ENCODE peak calls at places on chromosomes 5 and 9, in seven cellular contexts. One of them, this sample, is unnamed.

GRCh38 chr5:77852514-77853352 is 76.6 kb upstream of the TBCA start:
- DNase-seq in mesendoderm: peak; percentile 73
- DNase-seq in effector memory CD4-positive, alpha-beta T cell: no peak
- DNase-seq in upper lobe of right lung: peak; percentile 70
- DNase-seq in mammary epithelial cell: peak; percentile 54
- DNase-seq in SK-N-SH: peak; percentile 87
- DNase-seq in aorta: peak; percentile 67
- DNase-seq in this sample: peak; percentile 85

GRCh38 chr5:83397658-83398057 is 73.9 kb upstream of the VCAN start:
- DNase-seq in mesendoderm: no peak
- DNase-seq in effector memory CD4-positive, alpha-beta T cell: no peak
- DNase-seq in mammary epithelial cell: no peak
- DNase-seq in SK-N-SH: no peak
- DNase-seq in upper lobe of right lung: no peak
- DNase-seq in aorta: no peak
- DNase-seq in this sample: no peak

GRCh38 chr5:175104682-175105081 is 339.3 kb downstream of the DRD1 start:
- DNase-seq in upper lobe of right lung: no peak
- DNase-seq in mammary epithelial cell: no peak
- DNase-seq in SK-N-SH: no peak
- DNase-seq in aorta: no peak
- DNase-seq in effector memory CD4-positive, alpha-beta T cell: no peak
- DNase-seq in mesendoderm: no peak
- DNase-seq in this sample: no peak

GRCh38 chr9:126093771-126094170 is 232.9 kb upstream of the MVB12B start:
- DNase-seq in mesendoderm: no peak
- DNase-seq in aorta: no peak
- DNase-seq in effector memory CD4-positive, alpha-beta T cell: no peak
- DNase-seq in SK-N-SH: no peak
- DNase-seq in mammary epithelial cell: no peak
- DNase-seq in upper lobe of right lung: no peak
- DNase-seq in this sample: no peak

GRCh38 chr9:79759460-79759859 is 187.7 kb downstream of the TLE4 start:
- DNase-seq in aorta: no peak
- DNase-seq in SK-N-SH: no peak
- DNase-seq in upper lobe of right lung: no peak
- DNase-seq in mammary epithelial cell: peak; percentile 73
- DNase-seq in mesendoderm: no peak
- DNase-seq in effector memory CD4-positive, alpha-beta T cell: no peak
- DNase-seq in this sample: no peak

GRCh38 chr5:150672237-150672883 is 11.3 kb downstream of the MYOZ3 start:
- DNase-seq in SK-N-SH: peak; percentile 83
- DNase-seq in mesendoderm: peak; percentile 93
- DNase-seq in aorta: peak; percentile 73
- DNase-seq in upper lobe of right lung: peak; percentile 75
- DNase-seq in mammary epithelial cell: peak; percentile 76
- DNase-seq in effector memory CD4-positive, alpha-beta T cell: no peak
- DNase-seq in this sample: peak; percentile 35

GRCh38 chr5:3126639-3127038 is 375.2 kb upstream of the IRX2 start:
- DNase-seq in upper lobe of right lung: no peak
- DNase-seq in mammary epithelial cell: no peak
- DNase-seq in SK-N-SH: no peak
- DNase-seq in aorta: no peak
- DNase-seq in mesendoderm: no peak
- DNase-seq in effector memory CD4-positive, alpha-beta T cell: no peak
- DNase-seq in this sample: no peak

GRCh38 chr9:35910613-35911488 is 1.6 kb downstream of the SPAAR start:
- DNase-seq in aorta: no peak
- DNase-seq in upper lobe of right lung: peak; percentile 69
- DNase-seq in mammary epithelial cell: peak; percentile 56
- DNase-seq in effector memory CD4-positive, alpha-beta T cell: no peak
- DNase-seq in SK-N-SH: no peak
- DNase-seq in mesendoderm: peak; percentile 57
- DNase-seq in this sample: peak; percentile 23

GRCh38 chr5:1209896-1210776 is 8.7 kb downstream of the SLC6A19 start:
- DNase-seq in aorta: peak; percentile 42
- DNase-seq in upper lobe of right lung: no peak
- DNase-seq in SK-N-SH: no peak
- DNase-seq in effector memory CD4-positive, alpha-beta T cell: no peak
- DNase-seq in mammary epithelial cell: no peak
- DNase-seq in mesendoderm: no peak
- DNase-seq in this sample: no peak

GRCh38 chr5:151086905-151087360 is 6.1 kb upstream of the TNIP1 start:
- DNase-seq in effector memory CD4-positive, alpha-beta T cell: peak; percentile 67
- DNase-seq in aorta: no peak
- DNase-seq in upper lobe of right lung: peak; percentile 65
- DNase-seq in SK-N-SH: no peak
- DNase-seq in mesendoderm: no peak
- DNase-seq in mammary epithelial cell: no peak
- DNase-seq in this sample: no peak

GRCh38 chr9:115808108-115808507 is 345.5 kb upstream of the PAPPA start:
- DNase-seq in effector memory CD4-positive, alpha-beta T cell: no peak
- DNase-seq in upper lobe of right lung: no peak
- DNase-seq in SK-N-SH: no peak
- DNase-seq in mammary epithelial cell: peak; percentile 37
- DNase-seq in mesendoderm: no peak
- DNase-seq in aorta: no peak
- DNase-seq in this sample: no peak

GRCh38 chr9:121194730-121195129 is 6.9 kb downstream of the RAB14 start:
- DNase-seq in SK-N-SH: no peak
- DNase-seq in upper lobe of right lung: no peak
- DNase-seq in mesendoderm: no peak
- DNase-seq in mammary epithelial cell: peak; percentile 85
- DNase-seq in effector memory CD4-positive, alpha-beta T cell: no peak
- DNase-seq in aorta: no peak
- DNase-seq in this sample: no peak

GRCh38 chr9:134295746-134296250 is 30.5 kb upstream of the RXRA start:
- DNase-seq in upper lobe of right lung: no peak
- DNase-seq in aorta: no peak
- DNase-seq in mesendoderm: no peak
- DNase-seq in effector memory CD4-positive, alpha-beta T cell: no peak
- DNase-seq in SK-N-SH: no peak
- DNase-seq in mammary epithelial cell: no peak
- DNase-seq in this sample: no peak

DNA sequence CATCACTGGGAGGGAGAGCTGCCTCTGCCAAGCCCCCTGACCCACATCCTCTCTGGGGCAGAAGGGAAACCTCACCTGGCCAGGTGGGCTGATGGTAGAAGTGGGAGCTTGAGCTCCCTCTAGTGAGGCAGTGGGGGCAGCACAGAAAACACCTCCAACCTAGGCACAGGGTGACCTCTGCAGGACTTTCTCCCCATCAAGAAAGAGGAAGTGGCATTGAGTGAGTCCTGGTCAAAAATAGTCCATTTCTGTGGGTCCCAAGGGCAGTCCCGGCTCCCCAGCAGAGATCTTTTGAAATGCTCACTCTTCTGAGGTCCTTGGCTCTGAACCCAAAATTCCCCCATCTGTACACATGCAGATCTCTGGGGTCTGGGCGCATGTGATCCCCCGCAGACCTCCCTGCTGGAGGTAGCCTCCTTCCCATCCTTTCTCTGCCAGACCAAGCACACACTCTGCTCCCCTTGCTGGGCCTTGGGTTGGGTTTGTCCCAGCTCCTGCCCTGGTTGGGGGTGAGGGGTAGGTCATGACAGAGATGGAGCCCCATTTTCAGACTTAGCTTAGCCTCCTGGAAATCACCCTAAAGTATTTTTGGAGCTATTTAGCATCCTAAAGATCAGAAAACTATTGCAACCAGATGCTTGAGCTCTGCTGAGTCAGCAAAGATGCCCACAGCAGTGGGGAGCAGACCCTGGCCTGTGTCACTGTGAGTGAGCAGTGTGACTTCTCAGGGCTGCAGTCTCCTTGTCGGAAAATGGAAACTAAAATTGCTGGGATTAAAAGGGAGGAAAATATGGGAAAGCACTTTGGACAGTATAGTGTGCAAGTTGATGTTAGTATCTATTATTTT is 41.6 kb upstream of the LCP2 start:
- DNase-seq in effector memory CD4-positive, alpha-beta T cell: peak; percentile 49
- DNase-seq in SK-N-SH: no peak
- DNase-seq in mammary epithelial cell: no peak
- DNase-seq in upper lobe of right lung: no peak
- DNase-seq in aorta: no peak
- DNase-seq in mesendoderm: peak; percentile 53
- DNase-seq in this sample: no peak
- H3K27ac ChIP-seq in effector memory CD4-positive, alpha-beta T cell: no peak overlapping the region
- H3K27ac ChIP-seq in SK-N-SH: no peak overlapping the region
- H3K27ac ChIP-seq in mammary epithelial cell: no peak overlapping the region
- H3K27ac ChIP-seq in upper lobe of right lung: no peak overlapping the region
- H3K27ac ChIP-seq in aorta: no peak overlapping the region
- H3K27ac ChIP-seq in mesendoderm: no peak overlapping the region
- H3K27ac ChIP-seq in this sample: no peak overlapping the region

DNA sequence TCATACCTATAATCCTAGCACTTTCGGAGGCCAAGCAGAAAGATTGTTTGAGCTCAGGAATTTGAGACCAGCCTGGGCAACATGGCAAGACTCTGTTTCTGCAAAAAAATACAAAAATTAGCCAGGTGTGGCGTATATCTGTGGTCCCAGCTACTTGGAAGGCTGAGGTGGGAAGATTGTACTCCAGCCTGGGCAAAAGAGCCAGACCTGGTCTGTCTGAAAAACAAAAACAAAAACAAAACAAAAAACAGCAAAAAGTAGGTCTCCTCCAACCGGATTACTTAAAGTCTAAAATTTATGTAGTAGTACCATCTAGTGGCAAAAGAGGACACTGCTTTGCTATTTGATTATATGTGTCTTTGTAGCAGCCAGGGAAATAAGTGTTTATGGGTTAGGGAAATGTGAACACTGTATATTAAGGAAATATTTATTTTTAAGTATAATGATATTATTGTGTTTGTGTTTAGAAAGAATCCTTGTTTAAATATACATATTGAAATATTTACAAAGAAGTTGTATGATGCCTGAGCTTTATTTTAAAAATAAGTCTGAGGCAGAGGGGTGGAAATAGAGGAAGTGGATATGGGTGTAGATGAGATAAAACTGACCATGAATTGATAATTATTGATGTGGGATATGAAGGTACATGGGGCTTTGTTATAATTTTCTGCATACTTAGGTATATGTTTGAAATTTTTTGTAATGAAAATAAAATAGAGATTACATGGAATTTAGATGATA is 20.0 kb downstream of the APC start:
- DNase-seq in SK-N-SH: peak; percentile 49
- DNase-seq in effector memory CD4-positive, alpha-beta T cell: no peak
- DNase-seq in upper lobe of right lung: no peak
- DNase-seq in aorta: no peak
- DNase-seq in mammary epithelial cell: peak; percentile 34
- DNase-seq in mesendoderm: peak; percentile 75
- DNase-seq in this sample: peak; percentile 56
- H3K27ac ChIP-seq in SK-N-SH: no peak overlapping the region
- H3K27ac ChIP-seq in effector memory CD4-positive, alpha-beta T cell: no peak overlapping the region
- H3K27ac ChIP-seq in upper lobe of right lung: no peak overlapping the region
- H3K27ac ChIP-seq in aorta: peak overlapping the region; percentile 28
- H3K27ac ChIP-seq in mammary epithelial cell: no peak overlapping the region
- H3K27ac ChIP-seq in mesendoderm: no peak overlapping the region
- H3K27ac ChIP-seq in this sample: no peak overlapping the region

GRCh38 chr9:20312732-20313131 is 309.6 kb downstream of the MLLT3 start:
- DNase-seq in aorta: no peak
- DNase-seq in SK-N-SH: no peak
- DNase-seq in mammary epithelial cell: peak; percentile 66
- DNase-seq in effector memory CD4-positive, alpha-beta T cell: no peak
- DNase-seq in mesendoderm: no peak
- DNase-seq in upper lobe of right lung: no peak
- DNase-seq in this sample: no peak
- H3K27ac ChIP-seq in aorta: no peak overlapping the region
- H3K27ac ChIP-seq in SK-N-SH: peak overlapping the region; percentile 43
- H3K27ac ChIP-seq in mammary epithelial cell: no peak overlapping the region
- H3K27ac ChIP-seq in effector memory CD4-positive, alpha-beta T cell: no peak overlapping the region
- H3K27ac ChIP-seq in mesendoderm: no peak overlapping the region
- H3K27ac ChIP-seq in upper lobe of right lung: no peak overlapping the region
- H3K27ac ChIP-seq in this sample: no peak overlapping the region

GRCh38 chr9:98860871-98861293 is 53.4 kb downstream of the GALNT12 start:
- DNase-seq in SK-N-SH: peak; percentile 49
- DNase-seq in upper lobe of right lung: no peak
- DNase-seq in mammary epithelial cell: peak; percentile 25
- DNase-seq in mesendoderm: peak; percentile 67
- DNase-seq in aorta: peak; percentile 74
- DNase-seq in effector memory CD4-positive, alpha-beta T cell: no peak
- DNase-seq in this sample: peak; percentile 57
- H3K27ac ChIP-seq in SK-N-SH: no peak overlapping the region
- H3K27ac ChIP-seq in upper lobe of right lung: no peak overlapping the region
- H3K27ac ChIP-seq in mammary epithelial cell: no peak overlapping the region
- H3K27ac ChIP-seq in mesendoderm: no peak overlapping the region
- H3K27ac ChIP-seq in aorta: no peak overlapping the region
- H3K27ac ChIP-seq in effector memory CD4-positive, alpha-beta T cell: no peak overlapping the region
- H3K27ac ChIP-seq in this sample: no peak overlapping the region

GRCh38 chr5:19018822-19019221 is 969.2 kb downstream of the CDH18 start:
- DNase-seq in mammary epithelial cell: no peak
- DNase-seq in upper lobe of right lung: no peak
- DNase-seq in aorta: no peak
- DNase-seq in SK-N-SH: no peak
- DNase-seq in effector memory CD4-positive, alpha-beta T cell: no peak
- DNase-seq in mesendoderm: peak; percentile 14
- DNase-seq in this sample: peak; percentile 5
- H3K27ac ChIP-seq in mammary epithelial cell: no peak overlapping the region
- H3K27ac ChIP-seq in upper lobe of right lung: no peak overlapping the region
- H3K27ac ChIP-seq in aorta: no peak overlapping the region
- H3K27ac ChIP-seq in SK-N-SH: no peak overlapping the region
- H3K27ac ChIP-seq in effector memory CD4-positive, alpha-beta T cell: no peak overlapping the region
- H3K27ac ChIP-seq in mesendoderm: no peak overlapping the region
- H3K27ac ChIP-seq in this sample: no peak overlapping the region